ENCODE peak calls at places on chromosomes 5 and 9, in seven cellular contexts. A is naive thymus-derived CD4-positive, alpha-beta T cell; V is T-helper 1 cell; G is stromal cell of bone marrow; O is mesendoderm; F is activated naive CD4-positive, alpha-beta T cell treated with anti-CD3 and anti-CD28 coated beads, Interleukin-2, amount 50 U/mL, for 16 hours; C is lung. L is an unnamed sample.

GRCh38 chr9:110541950-110542349 is 37.6 kb downstream of the SVEP1 start:
- DNase-seq in A (no peak), V (no peak), G (no peak), O (no peak), F (no peak), C (no peak), L (no peak)

GRCh38 chr9:107588393-107588792 is 98.8 kb upstream of the KLF4 start:
- DNase-seq in A (no peak), V (no peak), G (no peak), O (no peak), F (no peak), C (no peak), L (no peak)

GRCh38 chr5:168327019-168327421 is 35.6 kb downstream of the WWC1 start:
- DNase-seq in A (no peak), V (no peak), G (peak), O (no peak), F (no peak), C (no peak), L (no peak)

GRCh38 chr9:120532475-120532874 is 47.5 kb downstream of the CDK5RAP2 start:
- DNase-seq in A (no peak), V (no peak), G (no peak), O (no peak), F (no peak), C (peak), L (no peak)

GRCh38 chr5:61416010-61416409 is 84.0 kb downstream of the ZSWIM6 start:
- DNase-seq in A (no peak), V (no peak), G (no peak), O (peak), F (no peak), C (no peak), L (no peak)

GRCh38 chr5:2201011-2201410 is 318.3 kb upstream of the IRX4 start:
- DNase-seq in A (no peak), V (no peak), G (no peak), O (no peak), F (no peak), C (no peak), L (peak)

GRCh38 chr5:19314840-19315239 is 673.2 kb downstream of the CDH18 start:
- DNase-seq in A (no peak), V (no peak), G (peak), O (peak), F (no peak), C (no peak), L (no peak)

GRCh38 chr9:5557606-5558587 is 47.6 kb downstream of the PDCD1LG2 start:
- DNase-seq in A (peak), V (peak), G (no peak), O (no peak), F (peak), C (peak), L (no peak)

GRCh38 chr9:15834541-15834940 is 281.7 kb downstream of the CCDC171 start:
- DNase-seq in A (no peak), V (no peak), G (no peak), O (no peak), F (no peak), C (no peak), L (no peak)

GRCh38 chr5:16518606-16519005 is 53.0 kb upstream of the ZNF622 start:
- DNase-seq in A (no peak), V (no peak), G (no peak), O (no peak), F (no peak), C (no peak), L (no peak)

GRCh38 chr9:33196736-33197135 is 29.6 kb upstream of the B4GALT1 start:
- DNase-seq in A (no peak), V (no peak), G (no peak), O (no peak), F (no peak), C (no peak), L (no peak)

GRCh38 chr9:95516221-95516735 is 493 bp downstream of the PTCH1 start:
- DNase-seq in A (no peak), V (no peak), G (no peak), O (no peak), F (peak), C (no peak), L (peak)

GRCh38 chr9:37342493-37342892 is 80.0 kb upstream of the GRHPR start:
- DNase-seq in A (no peak), V (no peak), G (no peak), O (no peak), F (no peak), C (no peak), L (no peak)

GRCh38 chr5:115979628-115980041 is 17.4 kb downstream of the LVRN start:
- DNase-seq in A (no peak), V (no peak), G (peak), O (no peak), F (no peak), C (no peak), L (no peak)